ENCODE peak calls at places on chromosomes 4 and X, in seven cellular contexts. M is SK-N-SH, O is HCT116, V is HepG2, F is K562, C is H1, S is GM12878. W is an unnamed sample.

GRCh38 chr4:38242110-38242509 is 281.9 kb downstream of the PTTG2 start:
- DNase-seq in F (peak; percentile 8), S (no peak), M (no peak), V (no peak), C (no peak), O (no peak), W (no peak)

GRCh38 chrX:1336331-1337143 is at the start of gene IL3RA:
- DNase-seq in O (no peak), C (no peak), V (no peak), M (no peak), S (peak; percentile 52), F (no peak), W (no peak)

GRCh38 chrX:8242431-8242830 is 71.4 kb upstream of the VCX2 start:
- DNase-seq in S (no peak), F (no peak), M (no peak), V (no peak), O (no peak), C (no peak), W (no peak)

GRCh38 chr4:9968472-9968871 is 52.8 kb downstream of the SLC2A9 start:
- DNase-seq in C (no peak), S (no peak), F (no peak), M (no peak), O (no peak), V (no peak), W (no peak)

GRCh38 chrX:107123750-107124149 is 5.1 kb upstream of the RBM41 start:
- DNase-seq in O (no peak), V (no peak), S (no peak), F (no peak), C (no peak), M (no peak), W (no peak)

GRCh38 chr4:76585897-76586360 is 150.9 kb downstream of the SHROOM3 start:
- DNase-seq in M (no peak), O (peak; percentile 81), C (peak; percentile 87), V (peak; percentile 7), F (peak; percentile 2), S (no peak), W (no peak)

GRCh38 chr4:37802068-37802666 is 24.3 kb upstream of the PGM2 start:
- DNase-seq in S (no peak), O (peak; percentile 86), F (peak; percentile 61), M (peak; percentile 63), V (peak; percentile 78), C (no peak), W (peak; percentile 57)

GRCh38 chr4:89541998-89542397 is 234.4 kb upstream of the GPRIN3 start:
- DNase-seq in S (no peak), V (no peak), O (no peak), M (no peak), C (no peak), F (no peak), W (no peak)

GRCh38 chrX:13825178-13825762 is 8.4 kb upstream of the GPM6B start:
- DNase-seq in S (no peak), V (no peak), O (no peak), C (no peak), F (no peak), M (no peak), W (no peak)

GRCh38 chrX:115547448-115547847 is 13.5 kb upstream of the PLS3 start:
- DNase-seq in S (no peak), M (no peak), C (no peak), F (no peak), O (no peak), V (peak; percentile 7), W (no peak)

GRCh38 chrX:119226431-119226830 is 9.7 kb upstream of the PGRMC1 start:
- DNase-seq in O (no peak), S (no peak), M (no peak), F (no peak), V (no peak), C (no peak), W (no peak)

GRCh38 chr4:47373174-47373573 is 90.3 kb downstream of the COMMD8 start:
- DNase-seq in M (no peak), S (no peak), C (no peak), V (no peak), F (no peak), O (no peak), W (no peak)

GRCh38 chr4:38832624-38833528 is 23.7 kb downstream of the TLR6 start:
- DNase-seq in O (no peak), C (peak; percentile 52), F (no peak), S (no peak), M (no peak), V (no peak), W (no peak)

GRCh38 chr4:44760142-44760898 is 34.0 kb upstream of the GNPDA2 start:
- DNase-seq in F (peak; percentile 42), M (peak; percentile 15), C (no peak), V (peak; percentile 7), O (peak; percentile 19), S (no peak), W (no peak)

GRCh38 chrX:57172544-57172943 is 35.3 kb upstream of the SPIN2A start:
- DNase-seq in C (no peak), M (no peak), O (no peak), S (no peak), V (no peak), F (no peak), W (no peak)

GRCh38 chrX:41377624-41378023 is 43.7 kb downstream of the DDX3X start:
- DNase-seq in S (no peak), F (no peak), O (no peak), V (no peak), C (no peak), M (no peak), W (no peak)

GRCh38 chr4:95304898-95305297 is 243.9 kb downstream of the UNC5C start:
- DNase-seq in V (no peak), F (no peak), M (no peak), S (no peak), O (no peak), C (no peak), W (peak; percentile 28)

GRCh38 chrX:111823068-111823467 is 52.9 kb upstream of the TRPC5OS start:
- DNase-seq in M (peak; percentile 40), F (peak; percentile 37), S (no peak), V (no peak), C (peak; percentile 61), O (no peak), W (peak; percentile 54)

DNA sequence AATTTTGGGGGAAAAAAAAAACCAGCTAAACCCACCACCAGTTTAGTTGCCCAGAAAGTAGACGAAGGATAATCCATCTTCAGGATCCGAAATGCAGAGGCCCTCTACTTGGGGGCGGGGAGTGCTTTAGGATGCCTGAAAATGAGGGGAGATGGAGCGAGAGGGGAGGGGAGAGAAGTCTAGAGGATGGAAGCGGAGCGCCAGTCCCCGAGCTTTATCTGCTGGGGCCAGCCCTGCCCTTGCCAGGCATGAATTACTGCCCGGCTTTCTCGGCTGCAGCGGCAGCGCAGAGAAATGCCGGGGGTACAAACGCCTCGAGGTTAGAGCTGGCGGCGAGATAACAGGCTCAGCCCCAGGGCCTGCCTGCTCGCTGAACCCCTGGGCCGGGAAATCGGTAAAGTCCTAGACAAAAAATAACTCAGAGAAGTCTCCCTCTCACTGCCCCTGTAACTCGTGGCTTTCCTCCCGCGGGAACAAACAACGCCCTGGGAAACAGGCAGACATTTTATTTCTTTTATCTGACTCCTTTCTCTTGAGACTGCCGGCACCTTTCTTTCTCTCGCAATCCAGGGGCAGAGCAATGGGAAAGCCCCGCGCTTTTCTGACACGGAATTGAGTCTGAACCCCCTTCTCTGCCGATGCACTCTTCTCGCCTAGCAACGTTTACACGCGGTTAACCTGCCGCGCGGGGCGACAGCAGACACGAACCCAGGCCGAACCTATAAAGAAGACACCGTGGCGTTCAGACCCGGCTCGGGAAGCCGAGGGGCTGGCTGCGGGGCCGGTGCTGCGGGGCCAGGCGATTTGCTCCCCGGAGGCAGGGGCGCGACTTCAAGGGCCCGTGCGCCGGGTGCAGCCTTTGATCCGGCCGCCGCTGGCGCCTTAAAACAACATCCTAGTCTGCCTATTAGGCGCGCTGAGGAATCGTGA is 3.1 kb upstream of the MSX1 start:
- DNase-seq in V (no peak), S (no peak), M (peak; percentile 70), C (peak; percentile 64), F (no peak), O (no peak), W (no peak)
- TF ChIP-seq YY1 in V (no peak), S (no peak), M (no peak), C (no peak), F (no peak), O (no peak), W (no peak)

GRCh38 chr4:149995134-149995756 is 83.0 kb upstream of the DCLK2 start:
- DNase-seq in V (no peak), C (no peak), M (no peak), O (no peak), F (no peak), S (no peak), W (no peak)

GRCh38 chr4:150001815-150002214 is 76.4 kb upstream of the DCLK2 start:
- DNase-seq in C (no peak), S (no peak), O (no peak), M (no peak), F (no peak), V (no peak), W (no peak)

GRCh38 chr4:149999485-150000074 is 78.7 kb upstream of the DCLK2 start:
- DNase-seq in S (no peak), O (peak; percentile 60), M (peak; percentile 34), F (peak; percentile 17), V (peak; percentile 32), C (no peak), W (peak; percentile 15)

GRCh38 chr4:150002561-150002960 is 75.7 kb upstream of the DCLK2 start:
- DNase-seq in C (no peak), S (no peak), V (no peak), O (no peak), F (no peak), M (no peak), W (no peak)

GRCh38 chr4:149997881-149998421 is 80.3 kb upstream of the DCLK2 start:
- DNase-seq in O (peak; percentile 18), S (no peak), M (no peak), C (no peak), V (peak; percentile 25), F (peak; percentile 13), W (no peak)
- TF ChIP-seq YY1 in O (no peak), S (no peak), M (no peak), C (no peak), V (no peak), F (no peak), W (no peak)

GRCh38 chr4:6443035-6444023 is 29.1 kb downstream of the PPP2R2C start:
- DNase-seq in O (no peak), F (no peak), C (no peak), V (no peak), M (peak; percentile 58), S (no peak), W (no peak)
- TF ChIP-seq YY1 in O (no peak), F (no peak), C (no peak), V (no peak), M (no peak), S (no peak), W (no peak)

GRCh38 chr4:148043990-148044645 is 312.2 kb downstream of the ARHGAP10 start:
- DNase-seq in M (no peak), O (no peak), C (no peak), S (no peak), V (no peak), F (no peak), W (no peak)

GRCh38 chr4:148041606-148042324 is 309.9 kb downstream of the ARHGAP10 start:
- DNase-seq in O (no peak), V (no peak), S (no peak), C (no peak), F (no peak), M (no peak), W (no peak)

GRCh38 chr4:148044889-148045352 is 313.0 kb downstream of the ARHGAP10 start:
- DNase-seq in C (no peak), S (peak; percentile 43), F (peak; percentile 11), O (no peak), M (peak; percentile 21), V (peak; percentile 3), W (no peak)
- TF ChIP-seq YY1 in C (no peak), S (no peak), F (no peak), O (no peak), M (no peak), V (no peak), W (no peak)

W was measured in NT2/D1.